ENCODE peak calls at places on chromosome 4, in eight cellular contexts. F is gastrocnemius medialis, X is HCT116, K is IMR-90, I is tibial nerve, M is heart left ventricle, T is uterus, D is ovary. Y is an unnamed sample.

GRCh38 chr4:80077639-80078038 is 4.6 kb upstream of the ANTXR2 start:
- DNase-seq in M (no peak), D (no peak), K (peak; percentile 69), T (no peak), F (no peak), X (no peak), I (no peak), Y (no peak)

GRCh38 chr4:137949746-137950145 is 292.4 kb downstream of the SLC7A11 start:
- DNase-seq in M (no peak), F (no peak), K (peak; percentile 38), T (no peak), I (no peak), X (no peak), D (no peak), Y (no peak)

GRCh38 chr4:119025916-119026661 is 109.5 kb upstream of the MYOZ2 start:
- DNase-seq in D (peak; percentile 59), K (peak; percentile 93), M (no peak), I (peak; percentile 87), X (peak; percentile 18), T (peak; percentile 71), F (peak; percentile 87), Y (peak; percentile 81)

GRCh38 chr4:11428701-11429571 is at the start of gene HS3ST1:
- DNase-seq in D (peak; percentile 92), X (peak; percentile 94), M (peak; percentile 82), I (peak; percentile 71), K (peak; percentile 8), F (peak; percentile 49), T (peak; percentile 71), Y (peak; percentile 94)

GRCh38 chr4:48683784-48684666 is 96.1 kb downstream of the FRYL start:
- DNase-seq in F (no peak), X (no peak), T (no peak), I (no peak), M (no peak), D (no peak), K (no peak), Y (no peak)

GRCh38 chr4:13548059-13548983 is 4.0 kb upstream of the NKX3-2 start:
- DNase-seq in X (no peak), K (no peak), D (no peak), M (no peak), F (no peak), I (no peak), T (no peak), Y (no peak)

GRCh38 chr4:22661443-22661842 is 31.3 kb upstream of the GBA3 start:
- DNase-seq in T (no peak), M (no peak), K (peak; percentile 2), X (no peak), D (no peak), F (no peak), I (no peak), Y (no peak)

GRCh38 chr4:188812644-188813043 is 673.4 kb downstream of the TRIML1 start:
- DNase-seq in T (no peak), X (no peak), I (no peak), M (no peak), K (no peak), D (no peak), F (no peak), Y (no peak)

GRCh38 chr4:53716471-53717063 is 125.3 kb upstream of the LNX1 start:
- DNase-seq in X (no peak), F (no peak), T (no peak), K (no peak), M (no peak), D (no peak), I (no peak), Y (no peak)

GRCh38 chr4:110869862-110870577 is 247.1 kb upstream of the PITX2 start:
- DNase-seq in D (no peak), M (no peak), F (no peak), I (no peak), K (peak; percentile 25), T (no peak), X (peak; percentile 24), Y (no peak)

GRCh38 chr4:42570221-42570620 is 86.7 kb downstream of the ATP8A1 start:
- DNase-seq in T (no peak), M (peak; percentile 67), F (peak; percentile 78), K (no peak), I (no peak), X (no peak), D (peak; percentile 41), Y (peak; percentile 20)

GRCh38 chr4:134906404-134907023 is 704.9 kb upstream of the PABPC4L start:
- DNase-seq in I (no peak), M (no peak), F (no peak), X (no peak), T (no peak), K (no peak), D (no peak), Y (no peak)

GRCh38 chr4:170990989-170991589 is 822.1 kb upstream of the GALNTL6 start:
- DNase-seq in D (no peak), T (no peak), X (peak; percentile 37), M (no peak), F (no peak), K (no peak), I (no peak), Y (no peak)

GRCh38 chr4:112735474-112735951 is 98.6 kb downstream of the LARP7 start:
- DNase-seq in M (no peak), T (no peak), D (no peak), I (no peak), K (no peak), F (no peak), X (no peak), Y (no peak)

GRCh38 chr4:134201216-134202098 is at the start of gene PABPC4L:
- DNase-seq in X (no peak), I (peak; percentile 9), D (peak; percentile 41), K (peak; percentile 24), M (peak; percentile 76), F (no peak), T (peak; percentile 37), Y (peak; percentile 83)

GRCh38 chr4:154329939-154330338 is 161.7 kb downstream of the DCHS2 start:
- DNase-seq in T (peak; percentile 80), F (peak; percentile 33), D (no peak), K (peak; percentile 24), X (no peak), I (no peak), M (no peak), Y (peak; percentile 70)

GRCh38 chr4:138645289-138645688 is 370.3 kb upstream of the NOCT start:
- DNase-seq in I (no peak), M (no peak), K (no peak), F (no peak), D (no peak), X (no peak), T (no peak), Y (no peak)

GRCh38 chr4:151049430-151049884 is 34.4 kb upstream of the LRBA start:
- DNase-seq in I (no peak), K (no peak), X (no peak), D (no peak), F (no peak), T (no peak), M (no peak), Y (peak; percentile 29)

GRCh38 chr4:159358226-159358625 is 255.3 kb downstream of the RAPGEF2 start:
- DNase-seq in X (no peak), T (no peak), F (no peak), M (no peak), D (no peak), K (peak; percentile 90), I (no peak), Y (peak; percentile 17)

GRCh38 chr4:54392459-54392858 is 163.4 kb downstream of the PDGFRA start:
- DNase-seq in M (no peak), I (no peak), T (no peak), K (no peak), F (no peak), D (no peak), X (no peak), Y (no peak)

GRCh38 chr4:150960818-150961217 is 54.3 kb downstream of the LRBA start:
- DNase-seq in K (no peak), M (no peak), D (no peak), F (no peak), X (no peak), I (no peak), T (no peak), Y (no peak)

GRCh38 chr4:168631241-168632151 is 134.6 kb downstream of the PALLD start:
- DNase-seq in X (no peak), T (peak; percentile 76), M (peak; percentile 57), F (peak; percentile 69), D (peak; percentile 66), I (no peak), K (peak; percentile 55), Y (peak; percentile 91)
- H3K4me3 ChIP-seq in X (peak overlapping the region; percentile 73), T (peak overlapping the region; percentile 54), M (peak overlapping the region; percentile 50), F (peak overlapping the region; percentile 86), D (peak overlapping the region; percentile 63), I (peak overlapping the region; percentile 49), K (peak overlapping the region; percentile 54), Y (peak overlapping the region; percentile 30)

GRCh38 chr4:143281507-143282169 is 55.0 kb upstream of the GAB1 start:
- DNase-seq in I (no peak), X (no peak), D (no peak), K (peak; percentile 30), M (no peak), F (no peak), T (no peak), Y (no peak)
- TF ChIP-seq POLR2A in I (no peak), X (no peak), D (no peak), K (no peak), M (no peak), F (no peak), T (no peak), Y (no peak)

GRCh38 chr4:8274772-8275241 is 5.3 kb downstream of the HTRA3 start:
- DNase-seq in K (peak; percentile 93), M (peak; percentile 86), I (peak; percentile 83), T (peak; percentile 95), D (peak; percentile 96), X (no peak), F (peak; percentile 90), Y (peak; percentile 97)
- TF ChIP-seq CTCF in K (peak; percentile 76), M (peak; percentile 48), I (no peak), T (peak; percentile 61), D (peak; percentile 71), X (no peak), F (peak; percentile 21), Y (no peak)

GRCh38 chr4:5888706-5889696 is 3.9 kb downstream of the CRMP1 start:
- DNase-seq in T (no peak), X (no peak), K (no peak), D (no peak), F (no peak), I (no peak), M (no peak), Y (peak; percentile 85)

GRCh38 chr4:5890063-5890727 is 2.7 kb downstream of the CRMP1 start:
- DNase-seq in X (no peak), D (no peak), I (no peak), K (peak; percentile 30), T (no peak), M (no peak), F (no peak), Y (no peak)

GRCh38 chr4:5887011-5887360 is 5.9 kb downstream of the CRMP1 start:
- DNase-seq in F (no peak), I (no peak), T (no peak), M (no peak), X (no peak), D (no peak), K (no peak), Y (no peak)

GRCh38 chr4:5887361-5888221 is 5.3 kb downstream of the CRMP1 start:
- DNase-seq in X (no peak), T (no peak), K (no peak), I (no peak), F (no peak), M (no peak), D (no peak), Y (no peak)

GRCh38 chr4:5888222-5888701 is 4.6 kb downstream of the CRMP1 start:
- DNase-seq in T (no peak), K (no peak), I (no peak), F (no peak), M (no peak), X (no peak), D (no peak), Y (no peak)
- H3K4me3 ChIP-seq in T (peak overlapping the region; percentile 54), K (peak overlapping the region; percentile 44), I (no peak overlapping the region), F (peak overlapping the region; percentile 35), M (peak overlapping the region; percentile 37), X (no peak overlapping the region), D (peak overlapping the region; percentile 50), Y (peak overlapping the region; percentile 11)

Y was measured in lower leg skin.